ENCODE peak calls at places on chromosomes 16 and 17, in five cellular contexts. R, F, X, V and W are unnamed samples.

GRCh38 chr16:4009177-4009576 is 107.1 kb downstream of the ADCY9 start:
- DNase-seq in R (no peak), F (no peak), X (no peak), V (no peak), W (no peak)

GRCh38 chr17:61728297-61728836 is 135.0 kb downstream of the BRIP1 start:
- DNase-seq in R (no peak), F (no peak), X (no peak), V (no peak), W (no peak)

GRCh38 chr16:48384982-48385271 is 286 bp downstream of the SIAH1 start:
- DNase-seq in R (no peak), F (no peak), X (no peak), V (no peak), W (no peak)

GRCh38 chr17:8466466-8466865 is 30.8 kb downstream of the NDEL1 start:
- DNase-seq in R (peak; percentile 88), F (no peak), X (no peak), V (peak; percentile 56), W (peak; percentile 51)

GRCh38 chr17:35795007-35795870 is at the start of gene MMP28:
- DNase-seq in R (no peak), F (peak; percentile 35), X (no peak), V (no peak), W (no peak)

GRCh38 chr16:12379318-12379717 is 402.8 kb downstream of the SNX29 start:
- DNase-seq in R (no peak), F (no peak), X (no peak), V (no peak), W (no peak)

GRCh38 chr17:40340880-40341807 is 23.4 kb downstream of the GJD3 start:
- DNase-seq in R (no peak), F (peak; percentile 82), X (peak; percentile 87), V (peak; percentile 73), W (peak; percentile 89)

GRCh38 chr16:75250809-75251279 is 580 bp downstream of the BCAR1 start:
- DNase-seq in R (no peak), F (no peak), X (peak; percentile 30), V (no peak), W (no peak)

GRCh38 chr16:81041696-81042095 is 6.1 kb downstream of the ATMIN start:
- DNase-seq in R (no peak), F (no peak), X (no peak), V (no peak), W (no peak)

GRCh38 chr16:27642753-27643152 is 92.8 kb downstream of the KATNIP start:
- DNase-seq in R (no peak), F (no peak), X (no peak), V (peak; percentile 21), W (peak; percentile 3)
- TF ChIP-seq CTCF in R (peak; percentile 8), F (no peak), X (no peak), V (peak; percentile 32), W (peak; percentile 71)

GRCh38 chr17:81261096-81261495 is 22.0 kb downstream of the NDUFAF8 start:
- DNase-seq in R (no peak), F (no peak), X (no peak), V (no peak), W (no peak)

GRCh38 chr17:81260641-81261040 is 21.5 kb downstream of the NDUFAF8 start:
- DNase-seq in R (no peak), F (no peak), X (no peak), V (no peak), W (no peak)

GRCh38 chr17:81260171-81260570 is 21.1 kb downstream of the NDUFAF8 start:
- DNase-seq in R (no peak), F (no peak), X (no peak), V (no peak), W (no peak)

GRCh38 chr17:81263371-81264181 is 24.5 kb downstream of the NDUFAF8 start:
- DNase-seq in R (no peak), F (no peak), X (no peak), V (no peak), W (no peak)

DNA sequence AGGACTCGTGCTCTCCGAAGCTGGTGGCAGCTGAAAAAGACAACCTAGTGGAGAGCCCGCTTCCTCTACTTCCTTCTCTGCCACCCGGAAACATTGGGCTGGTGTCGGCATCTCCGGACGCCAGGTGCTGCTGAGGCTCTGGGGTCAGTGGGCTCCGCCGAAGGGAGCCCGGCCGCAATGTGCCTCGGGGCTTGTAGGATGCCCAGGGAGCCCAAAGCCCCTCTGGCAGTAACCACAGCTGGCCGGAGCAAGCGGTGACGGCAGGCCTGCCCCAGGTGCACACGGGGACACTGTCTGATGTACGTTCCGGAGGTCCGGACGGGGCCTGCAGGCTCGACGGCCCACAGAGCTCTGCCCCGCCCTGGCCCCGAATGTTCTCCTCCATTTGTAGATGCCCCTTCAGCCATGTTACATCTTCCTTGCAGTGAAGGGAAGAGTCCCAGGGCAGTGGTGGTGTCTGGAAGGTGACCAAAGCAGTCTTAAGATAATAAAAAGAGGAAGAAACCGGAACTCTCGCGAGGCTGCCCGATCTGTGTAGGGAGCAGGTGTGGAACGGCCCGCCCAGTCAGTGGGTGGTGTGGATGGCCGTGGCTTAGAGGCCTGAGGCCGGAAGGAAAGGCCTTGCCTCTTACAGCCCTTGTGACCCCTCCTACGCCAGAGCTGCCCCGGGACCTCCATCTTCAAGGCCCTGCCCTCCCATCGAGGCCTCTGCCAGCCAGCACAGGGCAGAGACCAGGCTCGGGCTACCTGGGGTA is 22.6 kb downstream of the NDUFAF8 start:
- DNase-seq in R (no peak), F (no peak), X (no peak), V (no peak), W (no peak)
- TF ChIP-seq CTCF in R (no peak), F (no peak), X (no peak), V (no peak), W (no peak)

DNA sequence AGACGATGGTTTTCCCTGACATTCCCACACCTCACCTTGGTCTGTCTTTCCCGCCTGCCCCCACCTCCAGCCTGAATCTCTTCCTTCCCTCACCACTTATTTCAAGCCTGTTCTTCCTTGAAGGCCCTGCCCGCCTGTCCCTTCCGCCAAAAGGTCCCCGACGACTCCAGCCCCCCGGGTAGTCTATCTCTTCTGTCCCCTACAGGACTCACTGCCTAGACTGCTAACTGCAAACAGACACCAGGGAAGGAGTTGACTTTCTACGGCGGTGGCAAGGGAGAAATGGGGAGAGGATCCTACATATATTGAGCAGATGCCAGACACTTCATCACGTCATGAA is 53.7 kb downstream of the NT5M start:
- DNase-seq in R (no peak), F (no peak), X (no peak), V (no peak), W (no peak)
- TF ChIP-seq CTCF in R (no peak), F (no peak), X (no peak), V (no peak), W (no peak)

DNA sequence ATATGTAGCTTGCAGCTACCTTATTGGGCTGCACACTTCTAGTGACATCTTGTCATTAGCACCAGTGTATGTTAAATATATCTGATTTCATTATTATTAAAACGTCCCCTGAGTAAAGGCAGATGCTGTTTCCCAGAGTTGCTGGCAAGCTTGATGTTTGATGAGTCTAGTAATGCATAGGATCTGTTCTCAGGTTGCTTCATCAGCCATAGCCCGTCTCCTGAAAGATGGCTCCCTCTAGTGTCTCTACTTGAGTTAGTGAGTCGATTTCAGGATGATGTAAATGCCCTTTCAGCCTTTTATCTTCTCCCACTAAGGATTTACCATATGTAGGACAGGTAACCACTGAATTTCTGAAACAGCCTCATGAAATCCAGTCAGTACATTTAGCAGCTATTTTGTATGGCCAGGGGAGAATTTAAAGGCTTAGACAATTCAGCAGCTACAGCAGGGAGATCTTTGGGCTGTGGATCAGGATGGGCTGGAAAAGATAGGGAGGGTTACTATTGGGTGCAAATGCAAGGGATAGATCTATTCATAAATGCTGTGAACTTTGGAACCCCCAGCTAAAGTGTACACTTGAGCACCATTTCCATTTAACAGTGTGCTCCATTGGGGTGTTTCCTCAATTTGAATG is 376.3 kb downstream of the CNTNAP4 start:
- DNase-seq in R (no peak), F (no peak), X (no peak), V (peak; percentile 28), W (peak; percentile 5)
- TF ChIP-seq CTCF in R (peak; percentile 9), F (no peak), X (no peak), V (peak; percentile 57), W (peak; percentile 60)

GRCh38 chr17:41689497-41690299 is 1.0 kb downstream of the EIF1 start:
- DNase-seq in R (peak; percentile 39), F (no peak), X (no peak), V (peak; percentile 69), W (peak; percentile 56)

GRCh38 chr17:41691031-41691777 is 2.5 kb downstream of the EIF1 start:
- DNase-seq in R (no peak), F (no peak), X (no peak), V (peak; percentile 2), W (no peak)

GRCh38 chr17:41687828-41688640 is 651 bp upstream of the EIF1 start:
- DNase-seq in R (no peak), F (peak; percentile 54), X (peak; percentile 53), V (peak; percentile 15), W (no peak)

GRCh38 chr17:41690497-41690896 is 1.8 kb downstream of the EIF1 start:
- DNase-seq in R (no peak), F (no peak), X (no peak), V (no peak), W (no peak)

DNA sequence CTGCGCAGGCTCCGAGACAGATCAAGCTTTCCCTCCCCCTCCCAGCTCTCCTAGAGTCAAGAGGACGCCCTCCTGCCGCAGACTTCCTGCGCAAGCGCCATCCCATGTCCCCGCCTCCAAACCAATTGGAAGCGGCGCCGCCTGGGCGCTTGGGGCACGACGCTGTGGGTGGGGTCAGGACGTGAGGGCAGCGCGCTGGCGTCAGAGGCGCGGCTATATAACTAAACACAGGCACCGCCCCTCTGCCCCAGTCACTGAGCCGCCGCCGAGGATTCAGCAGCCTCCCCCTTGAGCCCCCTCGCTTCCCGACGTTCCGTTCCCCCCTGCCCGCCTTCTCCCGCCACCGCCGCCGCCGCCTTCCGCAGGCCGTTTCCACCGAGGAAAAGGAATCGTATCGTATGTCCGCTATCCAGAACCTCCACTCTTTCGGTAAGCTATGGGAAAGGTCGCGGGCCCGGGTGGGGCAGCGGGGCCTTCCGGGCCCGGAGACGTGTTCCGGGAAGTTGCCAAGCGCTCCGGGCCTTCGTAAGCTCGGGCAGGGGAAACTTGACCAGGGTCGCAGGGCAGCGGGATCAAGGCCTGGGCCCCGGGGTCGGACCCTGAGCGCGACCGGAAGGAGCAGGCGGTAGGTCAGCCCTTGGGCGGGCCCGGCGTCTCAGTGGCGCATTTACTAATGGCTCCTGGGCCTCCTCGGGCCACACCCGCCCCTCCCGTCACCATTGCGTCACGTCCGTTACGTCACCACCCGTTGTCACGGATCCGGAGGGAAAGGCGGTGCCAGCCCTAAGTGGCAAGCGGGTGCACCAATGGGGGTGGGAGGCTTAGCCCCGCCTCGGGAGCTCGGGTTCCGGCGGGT is at the start of gene EIF1:
- DNase-seq in R (peak; percentile 100), F (peak; percentile 100), X (peak; percentile 100), V (peak; percentile 99), W (peak; percentile 99)
- TF ChIP-seq CTCF in R (no peak), F (no peak), X (no peak), V (no peak), W (no peak)